ENCODE peak calls at places on chromosomes 1 and 21, in four cellular contexts. J is endothelial cell of umbilical vein, D is left lung, L is lung. Y is an unnamed sample. For H3K4me1, the result is how much of the 10 kb centered on the place peaks cover.

GRCh38 chr21:43755820-43756594 is 20.1 kb downstream of the CSTB start:
- DNase-seq in J (no peak), D (no peak), L (no peak), Y (no peak)

GRCh38 chr1:216617081-216617480 is 106.1 kb downstream of the ESRRG start:
- DNase-seq in J (no peak), D (no peak), L (no peak), Y (no peak)

GRCh38 chr1:70355111-70355407 is 537 bp upstream of the ANKRD13C start:
- DNase-seq in J (no peak), D (no peak), L (no peak), Y (no peak)

GRCh38 chr1:61076728-61077675 is 5.4 kb upstream of the NFIA start:
- DNase-seq in J (peak), D (peak), L (peak), Y (peak)

GRCh38 chr1:23651069-23651808 is 40.4 kb upstream of the RPL11 start:
- DNase-seq in J (peak), D (no peak), L (no peak), Y (no peak)

GRCh38 chr1:228848406-228848805 is 113.1 kb downstream of the RHOU start:
- DNase-seq in J (no peak), D (no peak), L (peak), Y (no peak)

GRCh38 chr1:30451532-30452125 is 271.8 kb downstream of the MATN1 start:
- DNase-seq in J (no peak), D (no peak), L (no peak), Y (no peak)

GRCh38 chr1:115133440-115133839 is 44.1 kb upstream of the TSPAN2 start:
- DNase-seq in J (peak), D (no peak), L (no peak), Y (no peak)

GRCh38 chr1:58592521-58593134 is 15.6 kb upstream of the TACSTD2 start:
- DNase-seq in J (peak), D (peak), L (peak), Y (no peak)

GRCh38 chr1:200896571-200897187 is 2.0 kb downstream of the INAVA start:
- DNase-seq in J (no peak), D (peak), L (peak), Y (no peak)

GRCh38 chr1:42657981-42658879 is at the start of gene PPIH:
- DNase-seq in J (peak), D (peak), L (peak), Y (peak)

GRCh38 chr1:42658880-42659337 is 686 bp downstream of the PPIH start:
- DNase-seq in J (peak), D (no peak), L (no peak), Y (no peak)

DNA sequence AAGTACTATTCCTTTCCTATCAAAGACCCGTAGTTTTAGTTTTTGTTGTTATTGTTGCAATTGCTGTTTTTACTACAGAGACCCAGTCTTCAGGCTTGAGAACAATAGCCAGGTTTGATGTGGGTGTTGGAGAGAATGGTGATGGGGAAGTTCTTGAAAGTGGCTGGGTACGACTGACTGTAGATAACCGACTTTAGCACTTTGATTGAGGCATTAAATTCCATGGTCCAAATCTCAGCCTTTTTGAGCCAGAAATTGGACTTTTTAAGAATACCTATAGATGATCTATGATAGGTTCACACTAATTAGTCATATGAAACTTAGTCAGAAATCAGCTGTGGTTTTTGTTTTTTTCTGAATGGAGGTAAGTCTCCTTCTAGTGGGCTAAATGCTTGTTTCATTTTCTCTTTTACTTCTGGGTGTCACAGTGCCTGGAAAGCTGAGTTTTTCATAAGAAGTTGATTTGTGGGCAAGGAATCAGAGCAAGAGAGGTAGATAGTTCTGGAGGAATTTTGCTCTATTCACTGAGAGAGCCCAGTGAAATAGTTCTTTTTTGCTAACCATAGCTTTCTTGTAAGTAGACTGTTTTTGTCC is 2.8 kb downstream of the PPIH start:
- DNase-seq in J (no peak), D (no peak), L (no peak), Y (no peak)
- H3K4me3 ChIP-seq in J (no peak), D (no peak), L (no peak), Y (no peak)

GRCh38 chr1:183148599-183148998 is 37.5 kb upstream of the LAMC2 start:
- DNase-seq in J (no peak), D (no peak), L (no peak), Y (no peak)

GRCh38 chr1:183149273-183149672 is 36.8 kb upstream of the LAMC2 start:
- DNase-seq in J (no peak), D (no peak), L (no peak), Y (no peak)

GRCh38 chr1:183150445-183150844 is 35.6 kb upstream of the LAMC2 start:
- DNase-seq in J (no peak), D (no peak), L (no peak), Y (no peak)

GRCh38 chr1:183155939-183156338 is 30.1 kb upstream of the LAMC2 start:
- DNase-seq in J (no peak), D (no peak), L (no peak), Y (no peak)

DNA sequence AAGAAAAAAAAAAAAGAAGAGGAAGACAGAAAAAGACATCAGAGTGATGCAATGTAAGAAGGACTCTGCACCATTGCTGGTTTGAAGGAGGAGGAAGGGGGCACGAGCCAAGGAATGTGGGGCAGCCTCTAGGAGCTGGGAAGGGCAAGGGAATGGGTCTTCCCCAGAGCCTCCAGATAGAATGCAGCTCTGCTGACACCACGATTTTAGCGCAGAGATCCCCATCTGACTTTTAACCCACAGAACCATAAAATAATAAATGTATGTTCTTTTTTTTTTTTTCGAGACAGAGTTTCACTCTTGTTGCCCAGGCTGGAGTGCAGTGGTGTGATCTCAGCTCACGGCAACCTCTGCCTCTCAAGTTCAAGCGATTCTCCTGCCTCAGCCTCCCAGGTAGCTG is 33.8 kb upstream of the LAMC2 start:
- DNase-seq in J (no peak), D (no peak), L (no peak), Y (no peak)
- H3K4me1 ChIP-seq in J (under half), D (under half), L (under half), Y (under half)

DNA sequence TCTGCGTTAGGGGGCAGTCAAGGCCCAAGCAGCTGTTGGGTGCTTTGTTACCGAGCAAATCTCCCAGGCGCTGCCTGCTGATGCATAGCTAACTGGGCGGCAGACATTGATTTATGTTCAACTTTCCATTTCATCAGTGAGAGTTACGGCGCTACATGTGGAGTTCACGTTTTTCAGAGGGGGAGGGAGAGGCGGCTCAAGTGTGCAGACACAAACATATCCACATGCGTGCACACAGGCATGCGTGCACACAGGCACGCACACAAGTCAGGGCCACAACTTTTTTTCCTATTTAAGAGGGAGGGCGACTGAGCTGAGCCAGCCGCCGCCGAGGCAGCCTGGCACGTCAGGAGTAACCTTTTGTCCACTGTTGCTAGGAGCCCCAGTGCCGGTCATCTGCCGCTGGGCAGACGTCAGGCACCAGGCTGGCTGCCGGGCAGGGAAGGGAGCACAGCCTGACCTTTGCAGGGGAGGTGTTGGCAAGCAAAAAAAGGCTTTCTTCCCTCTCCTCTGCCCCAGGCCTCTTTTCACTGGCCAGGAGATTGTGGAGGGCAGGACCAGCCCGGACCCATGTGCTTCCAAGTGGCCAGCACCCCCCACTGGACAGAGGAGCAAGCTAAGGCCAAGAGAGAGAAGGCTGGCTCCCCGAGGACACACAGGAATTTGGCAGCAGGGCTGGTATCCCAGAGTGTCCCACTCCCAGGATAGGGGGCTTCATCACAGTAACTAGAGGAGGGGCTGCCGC is 73.3 kb downstream of the MRPL37 start:
- DNase-seq in J (peak), D (peak), L (peak), Y (no peak)
- TF ChIP-seq CTCF in J (peak), D (no peak), L (no peak), Y (no peak)

GRCh38 chr1:198939946-198940345 is 301.1 kb downstream of the PTPRC start:
- DNase-seq in J (no peak), D (no peak), L (no peak), Y (no peak)

GRCh38 chr1:198947456-198947855 is 308.6 kb downstream of the PTPRC start:
- DNase-seq in J (no peak), D (no peak), L (no peak), Y (no peak)

GRCh38 chr1:198948895-198949659 is 310.2 kb downstream of the PTPRC start:
- DNase-seq in J (no peak), D (no peak), L (no peak), Y (no peak)

GRCh38 chr1:198939286-198939685 is 300.4 kb downstream of the PTPRC start:
- DNase-seq in J (no peak), D (no peak), L (no peak), Y (no peak)

DNA sequence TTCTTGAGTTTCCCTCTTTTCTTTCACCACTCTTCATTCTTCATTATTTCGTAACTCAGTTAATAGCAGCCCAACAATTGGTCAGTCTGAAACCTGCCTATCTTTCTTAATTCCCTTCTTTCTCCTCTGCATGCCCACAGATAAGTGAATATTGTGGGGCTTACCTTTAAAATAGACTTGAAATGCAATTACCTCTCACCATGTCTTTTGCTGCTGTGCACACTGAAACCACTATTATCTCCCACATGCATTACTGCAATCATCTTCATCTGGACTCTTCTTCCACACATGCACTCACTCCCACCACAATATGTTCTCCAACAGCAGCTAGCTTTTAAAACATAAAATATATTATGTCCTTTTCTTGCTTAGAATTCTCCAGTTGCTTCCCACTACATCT is 304.6 kb downstream of the PTPRC start:
- DNase-seq in J (no peak), D (no peak), L (no peak), Y (no peak)
- H3K4me3 ChIP-seq in J (no peak), D (no peak), L (no peak), Y (no peak)

GRCh38 chr1:31755850-31756492 is 8.2 kb downstream of the ADGRB2 start:
- DNase-seq in J (no peak), D (no peak), L (no peak), Y (no peak)
- H3K4me1 ChIP-seq in J (under half), D (under half), L (under half), Y (under half)

DNA sequence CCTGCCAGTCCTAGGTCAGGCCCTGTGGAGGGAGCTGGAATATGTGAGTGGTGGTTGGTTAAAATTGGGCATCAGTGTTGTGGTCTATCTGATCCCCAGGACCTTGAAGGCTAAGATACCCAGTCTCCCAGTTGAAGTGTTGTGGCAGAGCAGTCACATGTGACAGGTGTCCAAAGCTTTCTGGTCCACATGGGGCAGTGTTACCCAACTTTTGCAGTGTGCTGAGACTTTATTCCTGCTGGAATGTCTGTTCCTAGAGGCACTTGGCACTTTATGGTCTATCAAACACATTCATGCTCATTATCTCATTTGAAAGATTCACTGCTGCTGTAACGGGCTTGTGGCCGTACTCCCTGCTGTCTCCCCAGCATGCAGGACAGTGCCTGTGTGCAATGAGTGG is 21.0 kb upstream of the LORICRIN start:
- DNase-seq in J (no peak), D (no peak), L (no peak), Y (no peak)
- TF ChIP-seq CTCF in J (no peak), D (no peak), L (no peak), Y (no peak)

DNA sequence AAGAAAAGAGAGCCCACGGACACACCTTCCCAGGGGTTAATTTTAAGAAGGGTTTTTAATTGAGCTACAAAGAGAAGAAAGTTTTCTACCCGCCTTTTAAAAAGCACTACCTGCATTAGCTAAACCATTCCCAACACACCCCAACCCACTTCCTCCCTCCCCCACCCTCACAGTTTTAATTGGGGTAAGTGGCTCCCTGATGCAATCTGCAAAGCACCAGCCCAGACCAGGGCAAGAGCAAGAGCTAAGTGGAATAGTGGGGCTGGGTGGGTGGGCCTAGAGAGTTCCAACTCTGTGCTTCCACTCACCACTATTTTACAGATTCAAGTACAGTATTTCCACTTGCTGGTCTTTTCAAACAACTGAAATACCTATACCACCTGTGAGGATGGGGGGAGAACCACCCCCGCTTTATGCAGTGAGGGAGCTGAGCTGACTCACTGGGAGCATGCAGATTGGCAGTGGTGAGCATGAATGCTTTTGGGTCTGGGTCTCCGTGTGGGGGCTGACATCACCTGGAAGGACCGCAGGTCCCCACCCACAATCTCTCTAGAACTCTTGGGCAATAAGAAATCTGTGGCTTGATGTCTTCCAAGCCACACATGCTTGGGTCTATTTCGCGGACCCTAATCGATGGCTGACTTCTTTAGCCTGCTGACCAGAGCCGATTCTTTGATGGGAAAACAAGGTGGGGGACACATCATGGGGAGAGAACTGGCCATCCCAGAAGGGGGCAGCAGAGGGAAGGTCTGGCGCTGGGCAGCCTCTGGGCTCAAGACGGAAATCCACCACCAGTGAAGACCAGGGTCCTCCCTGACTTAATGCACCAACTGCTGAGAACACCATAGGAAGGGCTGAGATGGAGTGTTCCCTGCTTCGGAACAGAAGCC is 95.5 kb downstream of the SSBP3 start:
- DNase-seq in J (peak), D (no peak), L (peak), Y (no peak)
- H3K4me3 ChIP-seq in J (no peak), D (no peak), L (no peak), Y (peak)